ENCODE peak calls at places on chromosome 16, in eight cellular contexts. X is EL; Z is WERI-Rb-1; K is effector memory CD8-positive, alpha-beta T cell; D is Caki2; U is PC-9; T is stimulated activated CD4-positive, alpha-beta T cell treated with anti-CD3 and anti-CD28 coated beads, Interleukin-1b, Interleukin-23, amount 100 ng/mL, for 48 hours; Q is anterior cingulate cortex. I is an unnamed sample.

GRCh38 chr16:24174504-24174903 is 81.6 kb upstream of the CACNG3 start:
- DNase-seq in X (no peak), Q (peak), D (no peak), T (no peak), Z (no peak), U (no peak), K (no peak), I (no peak)

GRCh38 chr16:13038591-13038990 is 137.2 kb downstream of the SHISA9 start:
- DNase-seq in T (no peak), U (no peak), D (peak), K (no peak), Z (no peak), Q (no peak), X (no peak), I (no peak)

GRCh38 chr16:14036869-14037268 is 34.2 kb upstream of the MRTFB start:
- DNase-seq in D (no peak), T (no peak), X (no peak), Z (no peak), Q (no peak), K (no peak), U (no peak), I (no peak)

GRCh38 chr16:50463581-50464324 is 84.4 kb upstream of the NKD1 start:
- DNase-seq in U (no peak), D (no peak), T (no peak), Z (no peak), K (no peak), X (no peak), Q (no peak), I (no peak)

GRCh38 chr16:81638286-81638945 is 140.7 kb upstream of the PLCG2 start:
- DNase-seq in X (no peak), D (no peak), T (no peak), Q (no peak), K (no peak), Z (no peak), U (peak), I (no peak)

GRCh38 chr16:67141391-67141790 is 9.4 kb downstream of the B3GNT9 start:
- DNase-seq in T (no peak), X (no peak), Q (no peak), K (no peak), Z (no peak), D (no peak), U (no peak), I (no peak)

GRCh38 chr16:66988197-66988788 is at the start of gene CES4A:
- DNase-seq in D (peak), Q (no peak), Z (peak), K (no peak), T (peak), U (peak), X (peak), I (peak)

GRCh38 chr16:57889111-57889510 is 81.8 kb downstream of the CNGB1 start:
- DNase-seq in U (no peak), X (no peak), K (no peak), Q (no peak), T (no peak), D (no peak), Z (no peak), I (no peak)

GRCh38 chr16:49484454-49484853 is 110.8 kb downstream of the C16orf78 start:
- DNase-seq in K (no peak), Q (no peak), T (peak), D (peak), U (no peak), X (no peak), Z (no peak), I (no peak)

GRCh38 chr16:424033-424622 is 1.3 kb upstream of the RAB11FIP3 start:
- DNase-seq in Q (peak), T (no peak), U (peak), Z (no peak), K (no peak), X (peak), D (peak), I (peak)

GRCh38 chr16:72098936-72099335 is 5.3 kb downstream of the DHX38 start:
- DNase-seq in T (no peak), X (no peak), U (no peak), D (no peak), Q (no peak), Z (no peak), K (no peak), I (no peak)

GRCh38 chr16:61105544-61105943 is 930.7 kb downstream of the CDH8 start:
- DNase-seq in D (no peak), X (no peak), T (no peak), Z (no peak), U (no peak), K (no peak), Q (no peak), I (no peak)

GRCh38 chr16:85563515-85564276 is 49.4 kb upstream of the GSE1 start:
- DNase-seq in D (peak), K (no peak), Q (no peak), U (peak), Z (no peak), T (no peak), X (peak), I (peak)

GRCh38 chr16:57647136-57647875 is 18.9 kb downstream of the ADGRG1 start:
- DNase-seq in D (no peak), X (peak), Q (no peak), K (no peak), Z (no peak), U (no peak), T (no peak), I (no peak)

GRCh38 chr16:9046667-9047055 is 44.8 kb upstream of the HAPSTR1 start:
- DNase-seq in U (no peak), K (no peak), T (no peak), D (no peak), Q (no peak), Z (no peak), X (no peak), I (no peak)

GRCh38 chr16:64339052-64339770 is 782.7 kb downstream of the CDH11 start:
- DNase-seq in Q (no peak), T (no peak), Z (no peak), U (no peak), X (peak), K (no peak), D (no peak), I (no peak)

GRCh38 chr16:6484931-6485330 is 847.7 kb upstream of the RBFOX1 start:
- DNase-seq in T (no peak), Z (no peak), X (no peak), D (no peak), Q (no peak), U (no peak), K (no peak), I (no peak)

GRCh38 chr16:57628008-57628781 is at the start of gene ADGRG1:
- DNase-seq in D (peak), U (peak), K (no peak), Q (peak), T (peak), X (peak), Z (peak), I (peak)

GRCh38 chr16:88633684-88634140 is 4.7 kb upstream of the IL17C start:
- DNase-seq in X (peak), Q (no peak), D (peak), U (no peak), Z (peak), K (peak), T (peak), I (peak)

GRCh38 chr16:69311533-69312388 is 611 bp downstream of the VPS4A start:
- DNase-seq in T (peak), Z (peak), Q (peak), K (no peak), D (no peak), X (peak), U (peak), I (peak)

GRCh38 chr16:30963925-30964511 is 6.5 kb downstream of the SETD1A start:
- DNase-seq in U (no peak), K (no peak), D (no peak), X (no peak), Q (no peak), Z (no peak), T (no peak), I (no peak)

GRCh38 chr16:86611517-86611840 is 33.1 kb downstream of the FOXL1 start:
- DNase-seq in T (no peak), U (no peak), Q (no peak), D (no peak), K (no peak), X (peak), Z (no peak), I (no peak)

GRCh38 chr16:10579965-10580918 is at the start of gene EMP2:
- DNase-seq in Q (peak), K (no peak), D (peak), U (peak), Z (peak), T (no peak), X (peak), I (peak)

GRCh38 chr16:74737521-74737920 is 36.9 kb upstream of the MLKL start:
- DNase-seq in T (no peak), D (no peak), K (no peak), Q (no peak), Z (no peak), X (no peak), U (no peak), I (no peak)

GRCh38 chr16:57533618-57534336 is 2.6 kb downstream of the CCDC102A start:
- DNase-seq in K (no peak), Q (no peak), Z (peak), T (no peak), U (peak), X (no peak), D (no peak), I (no peak)

GRCh38 chr16:12320298-12320706 is 343.8 kb downstream of the SNX29 start:
- DNase-seq in K (no peak), Z (no peak), D (peak), Q (no peak), X (peak), U (no peak), T (peak), I (peak)

GRCh38 chr16:56874800-56875199 is 9.8 kb downstream of the SLC12A3 start:
- DNase-seq in X (peak), K (no peak), U (peak), Z (no peak), D (no peak), Q (no peak), T (no peak), I (no peak)

GRCh38 chr16:81616321-81617020 is 162.6 kb upstream of the PLCG2 start:
- DNase-seq in D (no peak), K (peak), T (peak), U (no peak), Z (no peak), Q (peak), X (peak), I (no peak)

GRCh38 chr16:86777098-86777946 is 199.0 kb downstream of the FOXL1 start:
- DNase-seq in D (no peak), X (no peak), Q (no peak), K (no peak), U (no peak), Z (peak), T (no peak), I (no peak)

GRCh38 chr16:85380905-85381737 is 232.0 kb upstream of the GSE1 start:
- DNase-seq in X (no peak), U (no peak), K (no peak), Q (no peak), T (no peak), Z (no peak), D (no peak), I (no peak)

GRCh38 chr16:15899538-15900100 is 11.2 kb upstream of the CEP20 start:
- DNase-seq in Z (no peak), T (peak), K (no peak), Q (no peak), X (peak), D (peak), U (peak), I (peak)

GRCh38 chr16:27798241-27798640 is 248.3 kb downstream of the KATNIP start:
- DNase-seq in X (no peak), Q (peak), T (no peak), Z (no peak), D (no peak), K (no peak), U (no peak), I (no peak)

GRCh38 chr16:74275031-74275636 is 21.5 kb upstream of the PSMD7 start:
- DNase-seq in Z (no peak), T (no peak), D (no peak), U (no peak), X (peak), K (no peak), Q (no peak), I (peak)

GRCh38 chr16:79639576-79640311 is 39.2 kb upstream of the MAF start:
- DNase-seq in D (peak), Q (no peak), U (no peak), Z (no peak), K (no peak), X (no peak), T (no peak), I (no peak)